ENCODE peak calls at places on chromosomes 1 and 21, in four cellular contexts. X is dermis microvascular lymphatic vessel endothelial cell, J is H54, O is RPMI8226. H is an unnamed sample.

GRCh38 chr1:213266983-213267772 is 216.1 kb downstream of the RPS6KC1 start:
- DNase-seq in O (no peak), J (no peak), X (no peak), H (no peak)

GRCh38 chr21:45632165-45632896 is 11.2 kb upstream of the PCBP3 start:
- DNase-seq in J (no peak), X (no peak), O (peak; percentile 26), H (no peak)

GRCh38 chr1:190479028-190479427 is 1.4 kb upstream of the BRINP3 start:
- DNase-seq in X (no peak), O (no peak), J (no peak), H (no peak)

GRCh38 chr1:21899972-21900371 is 37.1 kb downstream of the HSPG2 start:
- DNase-seq in O (no peak), X (peak; percentile 98), J (no peak), H (peak; percentile 22)

GRCh38 chr1:22789356-22789994 is 78.8 kb downstream of the EPHB2 start:
- DNase-seq in J (no peak), X (no peak), O (no peak), H (no peak)

GRCh38 chr1:42658880-42659337 is 686 bp downstream of the PPIH start:
- DNase-seq in O (no peak), X (peak; percentile 24), J (no peak), H (no peak)

GRCh38 chr1:26580116-26580515 is 50.6 kb downstream of the RPS6KA1 start:
- DNase-seq in J (no peak), O (no peak), X (no peak), H (no peak)

GRCh38 chr1:3125078-3125477 is 56.1 kb downstream of the PRDM16 start:
- DNase-seq in J (no peak), O (no peak), X (no peak), H (no peak)

GRCh38 chr1:199422206-199422605 is 605.3 kb upstream of the NR5A2 start:
- DNase-seq in X (peak; percentile 59), O (no peak), J (no peak), H (no peak)

GRCh38 chr1:90371106-90371813 is 345.8 kb downstream of the BARHL2 start:
- DNase-seq in O (no peak), J (peak; percentile 10), X (no peak), H (no peak)

GRCh38 chr1:211985556-211986264 is 49.6 kb downstream of the INTS7 start:
- DNase-seq in O (no peak), X (no peak), J (no peak), H (no peak)

GRCh38 chr1:232974971-232975370 is 24.6 kb downstream of the NTPCR start:
- DNase-seq in J (no peak), O (no peak), X (peak; percentile 34), H (no peak)

GRCh38 chr1:245356891-245357585 is 202.3 kb downstream of the KIF26B start:
- DNase-seq in J (no peak), X (no peak), O (no peak), H (no peak)

GRCh38 chr1:117235863-117236465 is 25.2 kb upstream of the VTCN1 start:
- DNase-seq in O (no peak), X (no peak), J (no peak), H (no peak)

GRCh38 chr1:23224721-23225648 is 7.7 kb upstream of the HTR1D start:
- DNase-seq in O (no peak), J (peak; percentile 60), X (peak; percentile 78), H (peak; percentile 18)

GRCh38 chr21:42234464-42235241 is 15.7 kb downstream of the ABCG1 start:
- DNase-seq in J (no peak), X (peak; percentile 75), O (peak; percentile 97), H (peak; percentile 41)

GRCh38 chr1:11499825-11500331 is 20.9 kb downstream of the DISP3 start:
- DNase-seq in O (peak; percentile 62), X (no peak), J (no peak), H (no peak)

GRCh38 chr1:11550664-11551283 is 71.8 kb downstream of the DISP3 start:
- DNase-seq in X (peak; percentile 84), O (peak; percentile 95), J (no peak), H (peak; percentile 40)

GRCh38 chr1:26862781-26863676 is at the start of gene SFN:
- DNase-seq in J (peak; percentile 50), X (peak; percentile 29), O (peak; percentile 97), H (no peak)

GRCh38 chr1:211541715-211542477 is 37.1 kb downstream of the SLC30A1 start:
- DNase-seq in X (peak; percentile 75), J (no peak), O (no peak), H (no peak)

GRCh38 chr1:228082975-228083870 is 715 bp downstream of the ARF1 start:
- DNase-seq in X (peak; percentile 67), J (no peak), O (no peak), H (peak; percentile 33)

GRCh38 chr1:36306210-36306901 is at the start of gene SH3D21:
- DNase-seq in X (peak; percentile 22), J (no peak), O (peak; percentile 64), H (no peak)